ENCODE peak calls at places on chromosomes 12 and 14, in seven cellular contexts. Y is stimulated activated CD4-positive, alpha-beta T cell treated with anti-CD3 and anti-CD28 coated beads, Interleukin-1b, Interleukin-23, amount 100 ng/mL, for 4 hours; R is AG10803; P is T follicular helper cell; C is amygdala; D is ecto neural progenitor cell; M is occipital lobe. X is an unnamed sample.
A peak's percentile ranks its signal among the peaks of the same experiment; 100 is the strongest.

GRCh38 chr14:106318700-106319099 is 792.3 kb downstream of the TMEM121 start:
- DNase-seq in D (no peak), C (no peak), P (peak; percentile 44), Y (peak; percentile 37), M (no peak), R (no peak), X (no peak)

GRCh38 chr14:75295491-75296338 is 17.1 kb downstream of the FOS start:
- DNase-seq in M (peak; percentile 45), R (peak; percentile 66), Y (peak; percentile 69), P (peak; percentile 68), C (peak; percentile 63), D (peak; percentile 90), X (peak; percentile 70)

GRCh38 chr12:92739099-92739498 is 36.3 kb downstream of the PLEKHG7 start:
- DNase-seq in D (no peak), C (no peak), M (no peak), Y (no peak), R (peak; percentile 6), P (no peak), X (no peak)

GRCh38 chr12:100359822-100360221 is 2.9 kb downstream of the SLC17A8 start:
- DNase-seq in P (no peak), C (no peak), D (no peak), M (no peak), R (peak; percentile 11), Y (no peak), X (no peak)

GRCh38 chr12:71627438-71628002 is 36.1 kb downstream of the ZFC3H1 start:
- DNase-seq in M (no peak), D (no peak), R (no peak), P (no peak), Y (no peak), C (no peak), X (no peak)

GRCh38 chr14:86221755-86222154 is 691.8 kb downstream of the FLRT2 start:
- DNase-seq in R (no peak), P (no peak), Y (no peak), C (no peak), D (no peak), M (no peak), X (peak; percentile 18)

GRCh38 chr14:37187294-37187693 is 10.4 kb upstream of the MIPOL1 start:
- DNase-seq in M (no peak), R (no peak), P (no peak), C (no peak), D (no peak), Y (no peak), X (no peak)

GRCh38 chr12:109731231-109731731 is 17.7 kb downstream of the FAM222A start:
- DNase-seq in C (no peak), P (no peak), D (peak; percentile 54), R (no peak), M (no peak), Y (no peak), X (no peak)

GRCh38 chr14:79278798-79279644 is 932.3 kb downstream of the DIO2 start:
- DNase-seq in D (peak; percentile 95), C (peak; percentile 44), R (peak; percentile 50), M (peak; percentile 72), Y (no peak), P (no peak), X (peak; percentile 94)

GRCh38 chr12:52312086-52312485 is 9.1 kb downstream of the KRT83 start:
- DNase-seq in D (no peak), P (no peak), Y (no peak), R (no peak), M (no peak), C (no peak), X (no peak)

X was measured in HT1080.